ENCODE peak calls at places on chromosomes 7 and 10, in nine cellular contexts. One of them, this sample, is unnamed.

GRCh38 chr7:39650676-39651075 is 27.3 kb downstream of the RALA start:
- DNase-seq in nephron progenitor cell: no peak
- DNase-seq in right lobe of liver: no peak
- DNase-seq in neural crest cell: no peak
- DNase-seq in suprapubic skin: no peak
- DNase-seq in body of pancreas: no peak
- DNase-seq in pancreas: no peak
- DNase-seq in fibroblast of mammary gland: peak
- DNase-seq in lower leg skin: peak
- DNase-seq in this sample: no peak

GRCh38 chr7:147586526-147586925 is 1004.0 kb upstream of the C7orf33 start:
- DNase-seq in fibroblast of mammary gland: peak
- DNase-seq in right lobe of liver: no peak
- DNase-seq in lower leg skin: no peak
- DNase-seq in suprapubic skin: no peak
- DNase-seq in pancreas: no peak
- DNase-seq in nephron progenitor cell: no peak
- DNase-seq in neural crest cell: no peak
- DNase-seq in body of pancreas: no peak
- DNase-seq in this sample: no peak

GRCh38 chr7:70132802-70133201 is 534.5 kb downstream of the AUTS2 start:
- DNase-seq in lower leg skin: no peak
- DNase-seq in neural crest cell: no peak
- DNase-seq in body of pancreas: no peak
- DNase-seq in right lobe of liver: no peak
- DNase-seq in nephron progenitor cell: no peak
- DNase-seq in pancreas: no peak
- DNase-seq in fibroblast of mammary gland: no peak
- DNase-seq in suprapubic skin: no peak
- DNase-seq in this sample: no peak

GRCh38 chr7:28447071-28447470 is 34.8 kb downstream of the CREB5 start:
- DNase-seq in suprapubic skin: no peak
- DNase-seq in nephron progenitor cell: no peak
- DNase-seq in right lobe of liver: no peak
- DNase-seq in pancreas: no peak
- DNase-seq in lower leg skin: no peak
- DNase-seq in body of pancreas: no peak
- DNase-seq in neural crest cell: no peak
- DNase-seq in fibroblast of mammary gland: no peak
- DNase-seq in this sample: no peak

GRCh38 chr7:147756290-147756689 is 834.3 kb upstream of the C7orf33 start:
- DNase-seq in lower leg skin: no peak
- DNase-seq in suprapubic skin: no peak
- DNase-seq in fibroblast of mammary gland: no peak
- DNase-seq in right lobe of liver: no peak
- DNase-seq in neural crest cell: no peak
- DNase-seq in nephron progenitor cell: no peak
- DNase-seq in pancreas: no peak
- DNase-seq in body of pancreas: no peak
- DNase-seq in this sample: no peak

GRCh38 chr10:95406651-95407280 is 116.0 kb upstream of the PDLIM1 start:
- DNase-seq in nephron progenitor cell: no peak
- DNase-seq in pancreas: peak
- DNase-seq in body of pancreas: peak
- DNase-seq in neural crest cell: no peak
- DNase-seq in right lobe of liver: peak
- DNase-seq in suprapubic skin: no peak
- DNase-seq in lower leg skin: no peak
- DNase-seq in fibroblast of mammary gland: no peak
- DNase-seq in this sample: no peak

GRCh38 chr10:76089626-76090185 is 658.3 kb downstream of the LRMDA start:
- DNase-seq in suprapubic skin: no peak
- DNase-seq in pancreas: no peak
- DNase-seq in body of pancreas: no peak
- DNase-seq in neural crest cell: no peak
- DNase-seq in fibroblast of mammary gland: no peak
- DNase-seq in lower leg skin: no peak
- DNase-seq in right lobe of liver: no peak
- DNase-seq in nephron progenitor cell: no peak
- DNase-seq in this sample: no peak

GRCh38 chr10:91528080-91528479 is 104.8 kb downstream of the PPP1R3C start:
- DNase-seq in neural crest cell: no peak
- DNase-seq in lower leg skin: no peak
- DNase-seq in fibroblast of mammary gland: no peak
- DNase-seq in nephron progenitor cell: no peak
- DNase-seq in suprapubic skin: no peak
- DNase-seq in right lobe of liver: no peak
- DNase-seq in body of pancreas: peak
- DNase-seq in pancreas: no peak
- DNase-seq in this sample: no peak

GRCh38 chr7:126211875-126212274 is 1040.9 kb downstream of the GRM8 start:
- DNase-seq in right lobe of liver: no peak
- DNase-seq in nephron progenitor cell: no peak
- DNase-seq in body of pancreas: no peak
- DNase-seq in neural crest cell: no peak
- DNase-seq in lower leg skin: no peak
- DNase-seq in fibroblast of mammary gland: no peak
- DNase-seq in pancreas: no peak
- DNase-seq in suprapubic skin: no peak
- DNase-seq in this sample: no peak

GRCh38 chr7:100191775-100192174 is 14.1 kb downstream of the STAG3 start:
- DNase-seq in pancreas: no peak
- DNase-seq in fibroblast of mammary gland: peak
- DNase-seq in right lobe of liver: no peak
- DNase-seq in nephron progenitor cell: no peak
- DNase-seq in body of pancreas: no peak
- DNase-seq in neural crest cell: no peak
- DNase-seq in lower leg skin: no peak
- DNase-seq in suprapubic skin: no peak
- DNase-seq in this sample: no peak

GRCh38 chr7:131522325-131522920 is 34.0 kb downstream of the PODXL start:
- DNase-seq in nephron progenitor cell: no peak
- DNase-seq in body of pancreas: no peak
- DNase-seq in suprapubic skin: no peak
- DNase-seq in pancreas: no peak
- DNase-seq in fibroblast of mammary gland: no peak
- DNase-seq in right lobe of liver: no peak
- DNase-seq in neural crest cell: no peak
- DNase-seq in lower leg skin: no peak
- DNase-seq in this sample: no peak

GRCh38 chr10:96497391-96497790 is 16.3 kb downstream of the TLL2 start:
- DNase-seq in lower leg skin: no peak
- DNase-seq in right lobe of liver: no peak
- DNase-seq in suprapubic skin: peak
- DNase-seq in fibroblast of mammary gland: no peak
- DNase-seq in nephron progenitor cell: no peak
- DNase-seq in neural crest cell: no peak
- DNase-seq in body of pancreas: no peak
- DNase-seq in pancreas: no peak
- DNase-seq in this sample: peak

GRCh38 chr7:157205438-157205837 is 66.7 kb downstream of the UBE3C start:
- DNase-seq in fibroblast of mammary gland: no peak
- DNase-seq in neural crest cell: no peak
- DNase-seq in nephron progenitor cell: no peak
- DNase-seq in pancreas: no peak
- DNase-seq in lower leg skin: no peak
- DNase-seq in suprapubic skin: no peak
- DNase-seq in body of pancreas: no peak
- DNase-seq in right lobe of liver: no peak
- DNase-seq in this sample: no peak

GRCh38 chr7:51027256-51028127 is 244.8 kb upstream of the GRB10 start:
- DNase-seq in nephron progenitor cell: no peak
- DNase-seq in body of pancreas: no peak
- DNase-seq in lower leg skin: no peak
- DNase-seq in suprapubic skin: peak
- DNase-seq in fibroblast of mammary gland: no peak
- DNase-seq in right lobe of liver: no peak
- DNase-seq in neural crest cell: no peak
- DNase-seq in pancreas: no peak
- DNase-seq in this sample: peak

GRCh38 chr7:31948041-31948440 is 122.2 kb downstream of the PDE1C start:
- DNase-seq in pancreas: no peak
- DNase-seq in nephron progenitor cell: no peak
- DNase-seq in body of pancreas: no peak
- DNase-seq in neural crest cell: no peak
- DNase-seq in suprapubic skin: no peak
- DNase-seq in right lobe of liver: no peak
- DNase-seq in lower leg skin: no peak
- DNase-seq in fibroblast of mammary gland: peak
- DNase-seq in this sample: no peak

GRCh38 chr7:159020987-159021386 is 123.7 kb downstream of the VIPR2 start:
- DNase-seq in lower leg skin: no peak
- DNase-seq in neural crest cell: peak
- DNase-seq in body of pancreas: no peak
- DNase-seq in right lobe of liver: no peak
- DNase-seq in pancreas: no peak
- DNase-seq in suprapubic skin: peak
- DNase-seq in nephron progenitor cell: peak
- DNase-seq in fibroblast of mammary gland: no peak
- DNase-seq in this sample: no peak

GRCh38 chr10:68848281-68848680 is 20.9 kb downstream of the STOX1 start:
- DNase-seq in fibroblast of mammary gland: no peak
- DNase-seq in lower leg skin: no peak
- DNase-seq in nephron progenitor cell: no peak
- DNase-seq in right lobe of liver: no peak
- DNase-seq in neural crest cell: no peak
- DNase-seq in body of pancreas: no peak
- DNase-seq in pancreas: no peak
- DNase-seq in suprapubic skin: no peak
- DNase-seq in this sample: no peak

DNA sequence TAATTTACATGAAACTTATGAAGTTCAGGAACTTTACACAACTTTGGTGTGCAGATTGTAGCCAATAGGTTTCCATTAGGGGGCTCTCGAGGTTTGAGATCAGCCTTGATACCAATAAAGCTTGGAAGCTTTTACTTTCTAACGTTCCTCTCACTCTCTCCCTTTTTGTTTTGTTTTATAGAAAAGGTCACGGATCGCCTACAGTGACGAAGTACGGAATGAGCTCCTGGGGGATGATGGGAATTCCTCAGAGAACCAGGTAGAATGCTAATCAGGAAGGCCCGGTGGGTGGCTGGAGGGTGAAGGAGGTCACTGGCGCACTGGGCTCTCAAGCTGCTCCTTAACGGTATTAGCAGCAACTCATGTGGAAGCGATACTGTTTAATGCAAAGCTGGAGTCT is 79.9 kb downstream of the VTI1A start:
- DNase-seq in pancreas: no peak
- DNase-seq in right lobe of liver: no peak
- DNase-seq in nephron progenitor cell: no peak
- DNase-seq in lower leg skin: no peak
- DNase-seq in suprapubic skin: no peak
- DNase-seq in fibroblast of mammary gland: peak
- DNase-seq in neural crest cell: no peak
- DNase-seq in body of pancreas: no peak
- DNase-seq in this sample: no peak
- TF ChIP-seq CTCF in pancreas: no peak
- TF ChIP-seq CTCF in right lobe of liver: no peak
- TF ChIP-seq CTCF in nephron progenitor cell: no peak
- TF ChIP-seq CTCF in lower leg skin: no peak
- TF ChIP-seq CTCF in suprapubic skin: no peak
- TF ChIP-seq CTCF in fibroblast of mammary gland: no peak
- TF ChIP-seq CTCF in neural crest cell: no peak
- TF ChIP-seq CTCF in body of pancreas: no peak
- TF ChIP-seq CTCF in this sample: no peak

GRCh38 chr10:10935032-10935431 is 82.6 kb upstream of the CELF2 start:
- DNase-seq in pancreas: no peak
- DNase-seq in right lobe of liver: no peak
- DNase-seq in fibroblast of mammary gland: no peak
- DNase-seq in nephron progenitor cell: no peak
- DNase-seq in neural crest cell: no peak
- DNase-seq in lower leg skin: no peak
- DNase-seq in suprapubic skin: no peak
- DNase-seq in body of pancreas: no peak
- DNase-seq in this sample: no peak

GRCh38 chr10:10927608-10928007 is 90.1 kb upstream of the CELF2 start:
- DNase-seq in body of pancreas: no peak
- DNase-seq in right lobe of liver: no peak
- DNase-seq in lower leg skin: no peak
- DNase-seq in neural crest cell: no peak
- DNase-seq in nephron progenitor cell: no peak
- DNase-seq in suprapubic skin: no peak
- DNase-seq in pancreas: no peak
- DNase-seq in fibroblast of mammary gland: no peak
- DNase-seq in this sample: no peak

GRCh38 chr10:10925667-10926066 is 92.0 kb upstream of the CELF2 start:
- DNase-seq in pancreas: no peak
- DNase-seq in suprapubic skin: no peak
- DNase-seq in lower leg skin: no peak
- DNase-seq in neural crest cell: no peak
- DNase-seq in right lobe of liver: no peak
- DNase-seq in fibroblast of mammary gland: no peak
- DNase-seq in nephron progenitor cell: no peak
- DNase-seq in body of pancreas: no peak
- DNase-seq in this sample: no peak

GRCh38 chr10:10930979-10931743 is 86.5 kb upstream of the CELF2 start:
- DNase-seq in suprapubic skin: no peak
- DNase-seq in pancreas: no peak
- DNase-seq in right lobe of liver: no peak
- DNase-seq in neural crest cell: no peak
- DNase-seq in body of pancreas: no peak
- DNase-seq in nephron progenitor cell: no peak
- DNase-seq in lower leg skin: no peak
- DNase-seq in fibroblast of mammary gland: no peak
- DNase-seq in this sample: no peak
- TF ChIP-seq CTCF in suprapubic skin: no peak
- TF ChIP-seq CTCF in pancreas: no peak
- TF ChIP-seq CTCF in right lobe of liver: no peak
- TF ChIP-seq CTCF in neural crest cell: no peak
- TF ChIP-seq CTCF in body of pancreas: no peak
- TF ChIP-seq CTCF in nephron progenitor cell: no peak
- TF ChIP-seq CTCF in lower leg skin: no peak
- TF ChIP-seq CTCF in fibroblast of mammary gland: no peak
- TF ChIP-seq CTCF in this sample: peak

GRCh38 chr7:155545348-155545747 is 1.0 kb downstream of the CNPY1 start:
- DNase-seq in neural crest cell: no peak
- DNase-seq in fibroblast of mammary gland: no peak
- DNase-seq in right lobe of liver: no peak
- DNase-seq in pancreas: no peak
- DNase-seq in suprapubic skin: no peak
- DNase-seq in lower leg skin: no peak
- DNase-seq in nephron progenitor cell: no peak
- DNase-seq in body of pancreas: no peak
- DNase-seq in this sample: no peak
- TF ChIP-seq CTCF in neural crest cell: peak
- TF ChIP-seq CTCF in fibroblast of mammary gland: no peak
- TF ChIP-seq CTCF in right lobe of liver: no peak
- TF ChIP-seq CTCF in pancreas: no peak
- TF ChIP-seq CTCF in suprapubic skin: no peak
- TF ChIP-seq CTCF in lower leg skin: no peak
- TF ChIP-seq CTCF in nephron progenitor cell: peak
- TF ChIP-seq CTCF in body of pancreas: no peak
- TF ChIP-seq CTCF in this sample: peak

DNA sequence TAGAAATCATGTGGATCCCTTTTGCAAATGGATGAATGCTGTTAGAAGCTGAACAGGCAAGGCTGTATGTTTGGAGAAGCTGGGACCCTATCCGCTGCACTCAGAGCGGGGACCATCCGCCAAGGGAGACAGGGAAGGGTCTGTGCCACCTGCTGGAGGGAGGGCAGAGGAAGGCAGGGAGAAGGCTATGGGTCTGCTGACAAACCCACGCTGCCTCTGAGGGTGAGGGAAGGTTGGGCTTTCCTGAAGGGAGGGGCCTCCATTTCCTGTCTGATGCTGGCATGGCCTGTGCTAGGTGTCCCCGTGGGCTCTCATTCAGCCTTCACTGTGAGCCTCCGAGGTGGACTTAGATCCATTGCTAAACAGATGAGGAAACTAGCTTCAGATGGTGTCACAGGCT is 5.3 kb upstream of the CRHR2 start:
- DNase-seq in suprapubic skin: no peak
- DNase-seq in nephron progenitor cell: no peak
- DNase-seq in neural crest cell: no peak
- DNase-seq in fibroblast of mammary gland: no peak
- DNase-seq in body of pancreas: no peak
- DNase-seq in lower leg skin: no peak
- DNase-seq in right lobe of liver: no peak
- DNase-seq in pancreas: no peak
- DNase-seq in this sample: no peak
- TF ChIP-seq CTCF in suprapubic skin: no peak
- TF ChIP-seq CTCF in nephron progenitor cell: no peak
- TF ChIP-seq CTCF in neural crest cell: no peak
- TF ChIP-seq CTCF in fibroblast of mammary gland: no peak
- TF ChIP-seq CTCF in body of pancreas: no peak
- TF ChIP-seq CTCF in lower leg skin: no peak
- TF ChIP-seq CTCF in right lobe of liver: no peak
- TF ChIP-seq CTCF in pancreas: no peak
- TF ChIP-seq CTCF in this sample: no peak